ENCODE peak calls at places on chromosomes 5 and 9, in eight cellular contexts. One of them, this sample, is unnamed.

GRCh38 chr9:21031091-21031817 is at the start of gene HACD4:
- DNase-seq in CD4-positive, CD25-positive, alpha-beta regulatory T cell: peak
- DNase-seq in endothelial cell: peak
- DNase-seq in hepatic stellate cell: peak
- DNase-seq in astrocyte: peak
- DNase-seq in NCI-H69: peak
- DNase-seq in hepatocyte: peak
- DNase-seq in fibroblast of lung: peak
- DNase-seq in this sample: peak

GRCh38 chr9:108813951-108814601 is 41.7 kb downstream of the ACTL7B start:
- DNase-seq in CD4-positive, CD25-positive, alpha-beta regulatory T cell: no peak
- DNase-seq in endothelial cell: peak
- DNase-seq in hepatic stellate cell: no peak
- DNase-seq in astrocyte: peak
- DNase-seq in NCI-H69: peak
- DNase-seq in hepatocyte: peak
- DNase-seq in fibroblast of lung: peak
- DNase-seq in this sample: no peak

GRCh38 chr5:177994063-177994462 is 2.0 kb downstream of the PROP1 start:
- DNase-seq in CD4-positive, CD25-positive, alpha-beta regulatory T cell: no peak
- DNase-seq in endothelial cell: no peak
- DNase-seq in hepatic stellate cell: no peak
- DNase-seq in astrocyte: no peak
- DNase-seq in NCI-H69: no peak
- DNase-seq in hepatocyte: no peak
- DNase-seq in fibroblast of lung: no peak
- DNase-seq in this sample: no peak

GRCh38 chr9:36325081-36325828 is 67.0 kb upstream of the GNE start:
- DNase-seq in CD4-positive, CD25-positive, alpha-beta regulatory T cell: no peak
- DNase-seq in endothelial cell: no peak
- DNase-seq in hepatic stellate cell: no peak
- DNase-seq in astrocyte: no peak
- DNase-seq in NCI-H69: no peak
- DNase-seq in hepatocyte: no peak
- DNase-seq in fibroblast of lung: no peak
- DNase-seq in this sample: no peak

GRCh38 chr5:57675236-57675635 is 192.6 kb upstream of the ACTBL2 start:
- DNase-seq in CD4-positive, CD25-positive, alpha-beta regulatory T cell: no peak
- DNase-seq in endothelial cell: no peak
- DNase-seq in hepatic stellate cell: no peak
- DNase-seq in astrocyte: peak
- DNase-seq in NCI-H69: no peak
- DNase-seq in hepatocyte: no peak
- DNase-seq in fibroblast of lung: peak
- DNase-seq in this sample: no peak

GRCh38 chr5:180601591-180602480 is 10.5 kb upstream of the SCGB3A1 start:
- DNase-seq in CD4-positive, CD25-positive, alpha-beta regulatory T cell: no peak
- DNase-seq in endothelial cell: no peak
- DNase-seq in hepatic stellate cell: peak
- DNase-seq in astrocyte: no peak
- DNase-seq in NCI-H69: no peak
- DNase-seq in hepatocyte: no peak
- DNase-seq in fibroblast of lung: no peak
- DNase-seq in this sample: no peak

GRCh38 chr5:139416651-139417050 is 12.8 kb upstream of the SPATA24 start:
- DNase-seq in CD4-positive, CD25-positive, alpha-beta regulatory T cell: no peak
- DNase-seq in endothelial cell: no peak
- DNase-seq in hepatic stellate cell: no peak
- DNase-seq in astrocyte: no peak
- DNase-seq in NCI-H69: no peak
- DNase-seq in hepatocyte: no peak
- DNase-seq in fibroblast of lung: no peak
- DNase-seq in this sample: peak

GRCh38 chr5:143618146-143618545 is 193.8 kb upstream of the HMHB1 start:
- DNase-seq in CD4-positive, CD25-positive, alpha-beta regulatory T cell: no peak
- DNase-seq in endothelial cell: no peak
- DNase-seq in hepatic stellate cell: no peak
- DNase-seq in astrocyte: no peak
- DNase-seq in NCI-H69: peak
- DNase-seq in hepatocyte: no peak
- DNase-seq in fibroblast of lung: no peak
- DNase-seq in this sample: no peak

GRCh38 chr5:130138406-130139060 is 234.3 kb downstream of the CHSY3 start:
- DNase-seq in CD4-positive, CD25-positive, alpha-beta regulatory T cell: no peak
- DNase-seq in endothelial cell: no peak
- DNase-seq in hepatic stellate cell: no peak
- DNase-seq in astrocyte: peak
- DNase-seq in NCI-H69: peak
- DNase-seq in hepatocyte: no peak
- DNase-seq in fibroblast of lung: peak
- DNase-seq in this sample: no peak

GRCh38 chr9:109110326-109111014 is 9.3 kb downstream of the TMEM245 start:
- DNase-seq in CD4-positive, CD25-positive, alpha-beta regulatory T cell: peak
- DNase-seq in endothelial cell: no peak
- DNase-seq in hepatic stellate cell: no peak
- DNase-seq in astrocyte: peak
- DNase-seq in NCI-H69: no peak
- DNase-seq in hepatocyte: no peak
- DNase-seq in fibroblast of lung: peak
- DNase-seq in this sample: no peak

GRCh38 chr5:2282034-2282690 is 399.4 kb upstream of the IRX4 start:
- DNase-seq in CD4-positive, CD25-positive, alpha-beta regulatory T cell: no peak
- DNase-seq in endothelial cell: no peak
- DNase-seq in hepatic stellate cell: no peak
- DNase-seq in astrocyte: no peak
- DNase-seq in NCI-H69: no peak
- DNase-seq in hepatocyte: no peak
- DNase-seq in fibroblast of lung: no peak
- DNase-seq in this sample: no peak

GRCh38 chr5:23411200-23411599 is 96.2 kb upstream of the PRDM9 start:
- DNase-seq in CD4-positive, CD25-positive, alpha-beta regulatory T cell: no peak
- DNase-seq in endothelial cell: no peak
- DNase-seq in hepatic stellate cell: no peak
- DNase-seq in astrocyte: no peak
- DNase-seq in NCI-H69: peak
- DNase-seq in hepatocyte: no peak
- DNase-seq in fibroblast of lung: no peak
- DNase-seq in this sample: no peak

GRCh38 chr5:135546014-135546413 is 10.2 kb upstream of the NEUROG1 start:
- DNase-seq in CD4-positive, CD25-positive, alpha-beta regulatory T cell: no peak
- DNase-seq in endothelial cell: no peak
- DNase-seq in hepatic stellate cell: no peak
- DNase-seq in astrocyte: no peak
- DNase-seq in NCI-H69: no peak
- DNase-seq in hepatocyte: no peak
- DNase-seq in fibroblast of lung: no peak
- DNase-seq in this sample: no peak

GRCh38 chr9:77384406-77384805 is 207.1 kb downstream of the VPS13A start:
- DNase-seq in CD4-positive, CD25-positive, alpha-beta regulatory T cell: no peak
- DNase-seq in endothelial cell: no peak
- DNase-seq in hepatic stellate cell: peak
- DNase-seq in astrocyte: peak
- DNase-seq in NCI-H69: no peak
- DNase-seq in hepatocyte: no peak
- DNase-seq in fibroblast of lung: peak
- DNase-seq in this sample: no peak

GRCh38 chr9:110802416-110803035 is 133.9 kb downstream of the MUSK start:
- DNase-seq in CD4-positive, CD25-positive, alpha-beta regulatory T cell: no peak
- DNase-seq in endothelial cell: no peak
- DNase-seq in hepatic stellate cell: peak
- DNase-seq in astrocyte: no peak
- DNase-seq in NCI-H69: no peak
- DNase-seq in hepatocyte: no peak
- DNase-seq in fibroblast of lung: peak
- DNase-seq in this sample: no peak

GRCh38 chr9:2863831-2864230 is 19.9 kb upstream of the PUM3 start:
- DNase-seq in CD4-positive, CD25-positive, alpha-beta regulatory T cell: no peak
- DNase-seq in endothelial cell: no peak
- DNase-seq in hepatic stellate cell: no peak
- DNase-seq in astrocyte: no peak
- DNase-seq in NCI-H69: no peak
- DNase-seq in hepatocyte: no peak
- DNase-seq in fibroblast of lung: no peak
- DNase-seq in this sample: no peak

GRCh38 chr5:5203441-5203840 is 63.3 kb downstream of the ADAMTS16 start:
- DNase-seq in CD4-positive, CD25-positive, alpha-beta regulatory T cell: no peak
- DNase-seq in endothelial cell: no peak
- DNase-seq in hepatic stellate cell: no peak
- DNase-seq in astrocyte: no peak
- DNase-seq in NCI-H69: no peak
- DNase-seq in hepatocyte: no peak
- DNase-seq in fibroblast of lung: no peak
- DNase-seq in this sample: no peak

GRCh38 chr9:22790329-22790728 is 343.7 kb downstream of the DMRTA1 start:
- DNase-seq in CD4-positive, CD25-positive, alpha-beta regulatory T cell: no peak
- DNase-seq in endothelial cell: no peak
- DNase-seq in hepatic stellate cell: no peak
- DNase-seq in astrocyte: no peak
- DNase-seq in NCI-H69: no peak
- DNase-seq in hepatocyte: no peak
- DNase-seq in fibroblast of lung: no peak
- DNase-seq in this sample: no peak

GRCh38 chr9:133830310-133830709 is 92.2 kb upstream of the SARDH start:
- DNase-seq in CD4-positive, CD25-positive, alpha-beta regulatory T cell: no peak
- DNase-seq in endothelial cell: no peak
- DNase-seq in hepatic stellate cell: no peak
- DNase-seq in astrocyte: no peak
- DNase-seq in NCI-H69: no peak
- DNase-seq in hepatocyte: no peak
- DNase-seq in fibroblast of lung: no peak
- DNase-seq in this sample: no peak

GRCh38 chr9:86075132-86075807 is 24.1 kb downstream of the GOLM1 start:
- DNase-seq in CD4-positive, CD25-positive, alpha-beta regulatory T cell: no peak
- DNase-seq in endothelial cell: no peak
- DNase-seq in hepatic stellate cell: no peak
- DNase-seq in astrocyte: peak
- DNase-seq in NCI-H69: no peak
- DNase-seq in hepatocyte: no peak
- DNase-seq in fibroblast of lung: peak
- DNase-seq in this sample: peak

GRCh38 chr5:151870820-151871219 is 53.8 kb downstream of the GLRA1 start:
- DNase-seq in CD4-positive, CD25-positive, alpha-beta regulatory T cell: no peak
- DNase-seq in endothelial cell: no peak
- DNase-seq in hepatic stellate cell: peak
- DNase-seq in astrocyte: peak
- DNase-seq in NCI-H69: no peak
- DNase-seq in hepatocyte: no peak
- DNase-seq in fibroblast of lung: peak
- DNase-seq in this sample: no peak

GRCh38 chr9:125258832-125259534 is 2.6 kb upstream of the GAPVD1 start:
- DNase-seq in CD4-positive, CD25-positive, alpha-beta regulatory T cell: no peak
- DNase-seq in endothelial cell: no peak
- DNase-seq in hepatic stellate cell: no peak
- DNase-seq in astrocyte: no peak
- DNase-seq in NCI-H69: peak
- DNase-seq in hepatocyte: no peak
- DNase-seq in fibroblast of lung: no peak
- DNase-seq in this sample: no peak

GRCh38 chr9:13354733-13355132 is 75.2 kb upstream of the MPDZ start:
- DNase-seq in CD4-positive, CD25-positive, alpha-beta regulatory T cell: no peak
- DNase-seq in endothelial cell: no peak
- DNase-seq in hepatic stellate cell: no peak
- DNase-seq in astrocyte: peak
- DNase-seq in NCI-H69: peak
- DNase-seq in hepatocyte: no peak
- DNase-seq in fibroblast of lung: peak
- DNase-seq in this sample: no peak

GRCh38 chr9:86181379-86182315 is 77.8 kb downstream of the C9orf153 start:
- DNase-seq in CD4-positive, CD25-positive, alpha-beta regulatory T cell: no peak
- DNase-seq in endothelial cell: no peak
- DNase-seq in hepatic stellate cell: no peak
- DNase-seq in astrocyte: no peak
- DNase-seq in NCI-H69: peak
- DNase-seq in hepatocyte: no peak
- DNase-seq in fibroblast of lung: no peak
- DNase-seq in this sample: peak

GRCh38 chr9:126164796-126165525 is 161.7 kb upstream of the MVB12B start:
- DNase-seq in CD4-positive, CD25-positive, alpha-beta regulatory T cell: no peak
- DNase-seq in endothelial cell: no peak
- DNase-seq in hepatic stellate cell: no peak
- DNase-seq in astrocyte: no peak
- DNase-seq in NCI-H69: no peak
- DNase-seq in hepatocyte: no peak
- DNase-seq in fibroblast of lung: no peak
- DNase-seq in this sample: no peak

GRCh38 chr5:172637122-172637580 is 3.9 kb upstream of the NEURL1B start:
- DNase-seq in CD4-positive, CD25-positive, alpha-beta regulatory T cell: no peak
- DNase-seq in endothelial cell: no peak
- DNase-seq in hepatic stellate cell: no peak
- DNase-seq in astrocyte: no peak
- DNase-seq in NCI-H69: peak
- DNase-seq in hepatocyte: no peak
- DNase-seq in fibroblast of lung: no peak
- DNase-seq in this sample: peak

GRCh38 chr5:112691758-112692157 is 45.9 kb upstream of the APC start:
- DNase-seq in CD4-positive, CD25-positive, alpha-beta regulatory T cell: no peak
- DNase-seq in endothelial cell: peak
- DNase-seq in hepatic stellate cell: no peak
- DNase-seq in astrocyte: no peak
- DNase-seq in NCI-H69: no peak
- DNase-seq in hepatocyte: no peak
- DNase-seq in fibroblast of lung: no peak
- DNase-seq in this sample: peak

GRCh38 chr9:109863961-109864360 is 84.0 kb downstream of the PALM2AKAP2 start:
- DNase-seq in CD4-positive, CD25-positive, alpha-beta regulatory T cell: no peak
- DNase-seq in endothelial cell: no peak
- DNase-seq in hepatic stellate cell: no peak
- DNase-seq in astrocyte: no peak
- DNase-seq in NCI-H69: no peak
- DNase-seq in hepatocyte: no peak
- DNase-seq in fibroblast of lung: no peak
- DNase-seq in this sample: no peak

GRCh38 chr9:35616681-35617459 is 1.3 kb downstream of the CD72 start:
- DNase-seq in CD4-positive, CD25-positive, alpha-beta regulatory T cell: peak
- DNase-seq in endothelial cell: peak
- DNase-seq in hepatic stellate cell: peak
- DNase-seq in astrocyte: peak
- DNase-seq in NCI-H69: peak
- DNase-seq in hepatocyte: peak
- DNase-seq in fibroblast of lung: peak
- DNase-seq in this sample: peak

GRCh38 chr5:136011427-136012001 is 17.3 kb upstream of the TGFBI start:
- DNase-seq in CD4-positive, CD25-positive, alpha-beta regulatory T cell: no peak
- DNase-seq in endothelial cell: no peak
- DNase-seq in hepatic stellate cell: no peak
- DNase-seq in astrocyte: peak
- DNase-seq in NCI-H69: peak
- DNase-seq in hepatocyte: peak
- DNase-seq in fibroblast of lung: peak
- DNase-seq in this sample: peak

GRCh38 chr5:150486402-150487198 is 21.3 kb upstream of the NDST1 start:
- DNase-seq in CD4-positive, CD25-positive, alpha-beta regulatory T cell: no peak
- DNase-seq in endothelial cell: peak
- DNase-seq in hepatic stellate cell: no peak
- DNase-seq in astrocyte: peak
- DNase-seq in NCI-H69: peak
- DNase-seq in hepatocyte: peak
- DNase-seq in fibroblast of lung: peak
- DNase-seq in this sample: no peak

GRCh38 chr5:57117601-57118000 is 56.3 kb upstream of the GPBP1 start:
- DNase-seq in CD4-positive, CD25-positive, alpha-beta regulatory T cell: no peak
- DNase-seq in endothelial cell: no peak
- DNase-seq in hepatic stellate cell: no peak
- DNase-seq in astrocyte: no peak
- DNase-seq in NCI-H69: no peak
- DNase-seq in hepatocyte: no peak
- DNase-seq in fibroblast of lung: peak
- DNase-seq in this sample: no peak

GRCh38 chr5:61311836-61312808 is 19.9 kb upstream of the ZSWIM6 start:
- DNase-seq in CD4-positive, CD25-positive, alpha-beta regulatory T cell: no peak
- DNase-seq in endothelial cell: no peak
- DNase-seq in hepatic stellate cell: no peak
- DNase-seq in astrocyte: peak
- DNase-seq in NCI-H69: no peak
- DNase-seq in hepatocyte: no peak
- DNase-seq in fibroblast of lung: peak
- DNase-seq in this sample: no peak

GRCh38 chr9:111919875-111920274 is 23.3 kb downstream of the UGCG start:
- DNase-seq in CD4-positive, CD25-positive, alpha-beta regulatory T cell: no peak
- DNase-seq in endothelial cell: no peak
- DNase-seq in hepatic stellate cell: no peak
- DNase-seq in astrocyte: no peak
- DNase-seq in NCI-H69: no peak
- DNase-seq in hepatocyte: no peak
- DNase-seq in fibroblast of lung: no peak
- DNase-seq in this sample: no peak